ENCODE peak calls at places on chromosomes 3 and 15, in six cellular contexts. B is H7, N is GM23248, Q is BJ, S is suprapubic skin, M is upper lobe of left lung. X is an unnamed sample.

GRCh38 chr3:89079944-89080343 is 27.5 kb upstream of the EPHA3 start:
- DNase-seq in B (no peak), N (no peak), Q (no peak), S (no peak), M (no peak), X (no peak)

GRCh38 chr3:170352936-170353335 is 4.6 kb upstream of the SKIL start:
- DNase-seq in B (no peak), N (no peak), Q (no peak), S (no peak), M (no peak), X (no peak)

GRCh38 chr3:149277338-149277813 is 55.7 kb upstream of the CP start:
- DNase-seq in B (no peak), N (peak; percentile 64), Q (peak; percentile 44), S (no peak), M (no peak), X (no peak)

GRCh38 chr3:138097192-138097829 is 18.1 kb downstream of the DZIP1L start:
- DNase-seq in B (peak; percentile 86), N (no peak), Q (no peak), S (no peak), M (no peak), X (no peak)

GRCh38 chr3:66098436-66098835 is 59.7 kb upstream of the MAGI1 start:
- DNase-seq in B (no peak), N (peak; percentile 58), Q (no peak), S (no peak), M (no peak), X (no peak)

GRCh38 chr15:32700501-32701150 is 17.2 kb upstream of the GREM1 start:
- DNase-seq in B (no peak), N (no peak), Q (no peak), S (no peak), M (no peak), X (no peak)

GRCh38 chr15:67707520-67708283 is 117.6 kb upstream of the SKOR1 start:
- DNase-seq in B (peak; percentile 29), N (no peak), Q (no peak), S (no peak), M (no peak), X (no peak)

GRCh38 chr3:53350652-53351051 is 3.3 kb upstream of the DCP1A start:
- DNase-seq in B (peak; percentile 54), N (peak; percentile 54), Q (no peak), S (no peak), M (no peak), X (no peak)

GRCh38 chr3:41195970-41196369 is 3.3 kb upstream of the CTNNB1 start:
- DNase-seq in B (no peak), N (no peak), Q (no peak), S (no peak), M (no peak), X (no peak)

GRCh38 chr3:155194973-155195372 is 98.5 kb downstream of the STRIT1 start:
- DNase-seq in B (peak; percentile 19), N (no peak), Q (no peak), S (no peak), M (no peak), X (no peak)

GRCh38 chr3:23987376-23987775 is 42.3 kb downstream of the NR1D2 start:
- DNase-seq in B (no peak), N (no peak), Q (no peak), S (no peak), M (no peak), X (no peak)

GRCh38 chr3:134857356-134857755 is 62.3 kb downstream of the EPHB1 start:
- DNase-seq in B (no peak), N (no peak), Q (no peak), S (no peak), M (peak; percentile 2), X (no peak)

GRCh38 chr3:2392981-2393380 is 294.3 kb downstream of the CNTN4 start:
- DNase-seq in B (no peak), N (no peak), Q (no peak), S (no peak), M (no peak), X (no peak)

GRCh38 chr3:27656790-27657189 is 65.3 kb downstream of the EOMES start:
- DNase-seq in B (no peak), N (no peak), Q (no peak), S (no peak), M (no peak), X (no peak)

GRCh38 chr3:160616721-160617120 is 51.4 kb upstream of the KPNA4 start:
- DNase-seq in B (no peak), N (peak; percentile 80), Q (no peak), S (no peak), M (no peak), X (no peak)

GRCh38 chr15:100929641-100930042 is 10.5 kb downstream of the LRRK1 start:
- DNase-seq in B (peak; percentile 43), N (no peak), Q (no peak), S (no peak), M (no peak), X (no peak)

GRCh38 chr3:172069473-172069872 is 30.1 kb downstream of the FNDC3B start:
- DNase-seq in B (no peak), N (no peak), Q (no peak), S (no peak), M (no peak), X (no peak)

DNA sequence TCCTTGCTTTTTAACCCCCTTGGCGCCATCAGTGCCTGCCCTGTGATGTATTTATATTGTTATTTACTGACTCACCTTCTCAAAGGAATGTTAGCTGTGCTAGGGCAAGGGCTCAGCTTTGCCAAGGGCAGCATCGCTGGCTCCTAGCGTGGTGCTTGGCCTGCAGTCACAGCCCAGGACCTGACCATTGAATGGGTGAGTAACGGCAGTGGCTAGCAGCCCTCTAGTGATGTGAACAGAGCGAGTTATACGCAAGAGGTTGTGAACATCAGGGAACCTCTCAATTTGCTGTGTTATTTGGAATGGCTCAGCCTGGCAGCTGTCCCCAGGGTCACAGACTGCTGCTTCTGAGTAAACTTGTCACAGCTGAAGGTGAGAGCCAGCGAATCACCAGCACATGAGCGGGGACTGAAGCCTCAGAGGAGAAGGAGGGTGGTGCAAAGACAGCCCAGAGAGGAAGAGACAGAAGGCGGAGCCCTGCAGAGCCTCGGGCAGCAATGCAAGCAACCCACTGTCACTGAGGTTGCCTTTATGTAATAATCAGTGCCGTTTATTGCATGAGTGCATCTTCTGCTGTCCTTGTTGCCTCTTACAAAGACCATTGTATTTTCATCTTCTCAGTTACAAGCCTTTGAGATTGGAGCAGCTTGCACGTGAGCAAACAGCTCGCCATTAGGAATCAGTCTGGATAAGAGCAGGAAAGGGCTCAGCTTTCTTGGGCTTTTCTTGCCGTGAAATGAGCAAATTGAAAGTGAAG is 158.3 kb downstream of the SLCO3A1 start:
- DNase-seq in B (no peak), N (peak; percentile 72), Q (no peak), S (no peak), M (no peak), X (no peak)
- H3K4me3 ChIP-seq in B (no peak overlapping the region), N (peak overlapping the region; percentile 59), Q (no peak overlapping the region), S (no peak overlapping the region), M (no peak overlapping the region), X (no peak overlapping the region)

GRCh38 chr3:130384547-130384946 is 39.1 kb downstream of the COL6A5 start:
- DNase-seq in B (no peak), N (no peak), Q (no peak), S (no peak), M (no peak), X (no peak)

GRCh38 chr3:130379274-130379673 is 33.8 kb downstream of the COL6A5 start:
- DNase-seq in B (no peak), N (no peak), Q (no peak), S (no peak), M (no peak), X (no peak)

GRCh38 chr3:130380398-130380797 is 34.9 kb downstream of the COL6A5 start:
- DNase-seq in B (no peak), N (no peak), Q (no peak), S (no peak), M (no peak), X (no peak)

GRCh38 chr3:130386604-130387263 is 41.3 kb downstream of the COL6A5 start:
- DNase-seq in B (no peak), N (peak; percentile 36), Q (no peak), S (no peak), M (no peak), X (no peak)

DNA sequence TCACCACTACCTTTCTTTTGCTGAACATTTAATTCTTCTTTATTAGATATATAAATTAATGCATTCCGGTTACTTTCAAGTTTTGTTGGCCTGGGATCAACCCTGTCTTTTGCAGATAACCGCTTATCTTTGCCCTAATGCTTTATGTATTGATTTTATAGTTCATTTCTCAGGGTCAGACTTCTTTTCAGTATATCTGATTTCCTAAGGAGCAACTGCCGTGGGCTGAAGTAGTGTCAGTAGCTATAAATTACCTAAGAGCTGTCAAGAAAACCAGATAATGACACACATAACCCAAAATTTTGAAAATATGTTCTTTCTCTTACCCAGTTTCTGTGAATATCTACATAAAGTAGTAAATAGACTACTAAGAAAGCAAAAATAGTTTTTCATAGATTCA is 38.0 kb downstream of the COL6A5 start:
- DNase-seq in B (no peak), N (no peak), Q (no peak), S (no peak), M (no peak), X (no peak)
- H3K4me3 ChIP-seq in B (no peak overlapping the region), N (no peak overlapping the region), Q (no peak overlapping the region), S (no peak overlapping the region), M (no peak overlapping the region), X (no peak overlapping the region)

GRCh38 chr3:86986666-86987420 is 4.1 kb downstream of the VGLL3 start:
- DNase-seq in B (no peak), N (peak; percentile 70), Q (no peak), S (no peak), M (no peak), X (no peak)

GRCh38 chr3:86988986-86989385 is 2.0 kb downstream of the VGLL3 start:
- DNase-seq in B (no peak), N (peak; percentile 44), Q (no peak), S (no peak), M (no peak), X (no peak)

GRCh38 chr3:86988235-86988634 is 2.7 kb downstream of the VGLL3 start:
- DNase-seq in B (no peak), N (peak; percentile 82), Q (peak; percentile 49), S (no peak), M (no peak), X (no peak)

GRCh38 chr3:86985427-86985826 is 5.5 kb downstream of the VGLL3 start:
- DNase-seq in B (no peak), N (no peak), Q (no peak), S (no peak), M (no peak), X (no peak)

DNA sequence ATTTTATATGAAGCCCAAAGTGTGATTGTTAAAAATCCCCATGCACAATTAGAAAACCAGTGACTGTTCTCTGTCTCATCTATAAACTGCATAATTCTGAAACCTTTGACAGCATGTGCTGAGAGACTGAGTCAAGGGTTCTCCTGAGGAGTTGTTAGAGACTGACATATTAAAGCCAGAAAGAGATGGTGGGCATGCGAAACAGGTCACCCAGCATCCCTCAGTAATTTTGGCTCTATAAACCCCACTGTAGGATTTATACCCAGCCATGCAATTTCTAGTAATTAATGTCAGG is 3.6 kb downstream of the VGLL3 start:
- DNase-seq in B (no peak), N (peak; percentile 54), Q (no peak), S (no peak), M (no peak), X (no peak)
- H3K4me3 ChIP-seq in B (no peak overlapping the region), N (peak overlapping the region; percentile 89), Q (peak overlapping the region; percentile 88), S (peak overlapping the region; percentile 70), M (peak overlapping the region; percentile 6), X (no peak overlapping the region)

DNA sequence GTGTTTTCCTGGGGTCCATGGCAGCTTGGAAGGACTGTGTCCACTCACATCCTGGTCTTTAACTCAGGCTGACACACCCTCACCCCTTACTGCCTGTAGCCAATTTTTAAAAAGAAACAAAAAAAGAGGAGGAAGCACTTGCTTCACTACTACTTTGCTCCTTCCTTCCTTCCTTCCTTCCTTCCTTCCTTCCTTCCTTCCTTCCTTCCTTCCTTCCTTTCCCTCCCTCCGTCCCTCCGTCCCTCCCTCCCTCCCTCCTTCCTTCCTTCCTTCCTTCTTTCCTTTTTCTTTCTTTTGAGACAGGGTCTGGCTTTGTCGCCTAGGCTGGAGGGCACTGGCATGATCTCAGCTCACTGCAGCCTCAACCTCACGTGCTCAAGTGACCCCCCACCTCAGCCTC is 25.5 kb upstream of the AKAP13 start:
- DNase-seq in B (no peak), N (no peak), Q (no peak), S (no peak), M (no peak), X (no peak)
- H3K4me3 ChIP-seq in B (no peak overlapping the region), N (no peak overlapping the region), Q (no peak overlapping the region), S (no peak overlapping the region), M (no peak overlapping the region), X (no peak overlapping the region)